ENCODE peak calls at places on chromosomes 3 and 15, in seven cellular contexts. G is upper lobe of left lung, O is fibroblast of mammary gland, E is adrenal gland, R is AG04449, J is HFF-Myc, V is PC-3. T is an unnamed sample.

GRCh38 chr3:184532940-184533732 is 28.4 kb upstream of the EPHB3 start:
- DNase-seq in G (no peak), O (no peak), E (no peak), R (no peak), J (no peak), V (no peak), T (no peak)

GRCh38 chr3:84958495-84959469 is at the start of gene CADM2:
- DNase-seq in G (peak), O (peak), E (peak), R (no peak), J (peak), V (peak), T (peak)

GRCh38 chr3:141083831-141084624 is 32.9 kb downstream of the SPSB4 start:
- DNase-seq in G (no peak), O (no peak), E (no peak), R (no peak), J (no peak), V (no peak), T (peak)

GRCh38 chr3:14119651-14120050 is 5.0 kb downstream of the CHCHD4 start:
- DNase-seq in G (no peak), O (no peak), E (no peak), R (no peak), J (no peak), V (no peak), T (no peak)

GRCh38 chr3:44079916-44080315 is 161.8 kb upstream of the TOPAZ1 start:
- DNase-seq in G (no peak), O (no peak), E (no peak), R (no peak), J (no peak), V (no peak), T (no peak)

GRCh38 chr15:59456114-59456513 is 18.1 kb downstream of the FAM81A start:
- DNase-seq in G (peak), O (no peak), E (no peak), R (no peak), J (no peak), V (peak), T (no peak)

GRCh38 chr15:89761929-89762328 is 10.9 kb upstream of the MESP1 start:
- DNase-seq in G (no peak), O (no peak), E (no peak), R (no peak), J (no peak), V (no peak), T (no peak)

GRCh38 chr3:45010718-45011355 is 15.3 kb upstream of the CLEC3B start:
- DNase-seq in G (no peak), O (peak), E (no peak), R (peak), J (no peak), V (no peak), T (peak)

GRCh38 chr3:45479627-45480026 is 91.3 kb downstream of the LARS2 start:
- DNase-seq in G (no peak), O (peak), E (no peak), R (peak), J (peak), V (peak), T (no peak)

GRCh38 chr15:96108405-96108804 is 222.1 kb upstream of the NR2F2 start:
- DNase-seq in G (no peak), O (no peak), E (no peak), R (no peak), J (no peak), V (no peak), T (no peak)

GRCh38 chr3:34106879-34107278 is 308.4 kb downstream of the PDCD6IP start:
- DNase-seq in G (peak), O (no peak), E (no peak), R (no peak), J (no peak), V (peak), T (peak)

GRCh38 chr3:129005526-129006303 is 4.6 kb downstream of the EFCC1 start:
- DNase-seq in G (peak), O (no peak), E (no peak), R (no peak), J (no peak), V (no peak), T (no peak)

GRCh38 chr15:48954538-48954937 is 9.2 kb downstream of the SHC4 start:
- DNase-seq in G (no peak), O (no peak), E (no peak), R (no peak), J (no peak), V (peak), T (no peak)

GRCh38 chr3:122258757-122259371 is 66.2 kb upstream of the CSTA start:
- DNase-seq in G (peak), O (peak), E (peak), R (peak), J (peak), V (peak), T (peak)

GRCh38 chr3:109874900-109875735 is 537.8 kb upstream of the DPPA4 start:
- DNase-seq in G (no peak), O (no peak), E (no peak), R (no peak), J (no peak), V (no peak), T (no peak)

GRCh38 chr15:69508659-69509058 is 56.0 kb downstream of the RPLP1 start:
- DNase-seq in G (no peak), O (no peak), E (no peak), R (no peak), J (no peak), V (no peak), T (no peak)

GRCh38 chr15:39285066-39285465 is 295.8 kb upstream of the THBS1 start:
- DNase-seq in G (no peak), O (peak), E (no peak), R (no peak), J (no peak), V (no peak), T (no peak)

GRCh38 chr15:81265944-81266775 is 57.8 kb downstream of the STARD5 start:
- DNase-seq in G (peak), O (peak), E (peak), R (no peak), J (peak), V (peak), T (no peak)

GRCh38 chr3:78161736-78162135 is 1121.8 kb downstream of the ROBO2 start:
- DNase-seq in G (no peak), O (no peak), E (no peak), R (no peak), J (no peak), V (no peak), T (no peak)

GRCh38 chr3:187941135-187941847 is 196.0 kb upstream of the BCL6 start:
- DNase-seq in G (no peak), O (no peak), E (no peak), R (no peak), J (no peak), V (no peak), T (no peak)

GRCh38 chr3:19543212-19543841 is 390.7 kb downstream of the EFHB start:
- DNase-seq in G (no peak), O (no peak), E (no peak), R (no peak), J (no peak), V (peak), T (no peak)

GRCh38 chr15:80563372-80563997 is 131.6 kb upstream of the ABHD17C start:
- DNase-seq in G (no peak), O (no peak), E (no peak), R (no peak), J (no peak), V (no peak), T (no peak)

GRCh38 chr3:101695779-101696372 is 9.4 kb upstream of the RPL24 start:
- DNase-seq in G (no peak), O (peak), E (no peak), R (no peak), J (no peak), V (peak), T (no peak)

GRCh38 chr3:152317956-152318355 is 49.2 kb downstream of the MBNL1 start:
- DNase-seq in G (no peak), O (peak), E (no peak), R (no peak), J (no peak), V (peak), T (no peak)

GRCh38 chr15:52146261-52146660 is 33.7 kb upstream of the BCL2L10 start:
- DNase-seq in G (no peak), O (no peak), E (no peak), R (no peak), J (no peak), V (no peak), T (no peak)

GRCh38 chr3:4999626-5000184 is 20.5 kb downstream of the BHLHE40 start:
- DNase-seq in G (peak), O (no peak), E (no peak), R (no peak), J (no peak), V (peak), T (no peak)

GRCh38 chr3:129001817-129002572 is 891 bp downstream of the EFCC1 start:
- DNase-seq in G (no peak), O (no peak), E (no peak), R (no peak), J (no peak), V (no peak), T (no peak)

GRCh38 chr15:69852482-69853275 is 245.0 kb downstream of the TLE3 start:
- DNase-seq in G (no peak), O (no peak), E (no peak), R (peak), J (no peak), V (peak), T (peak)

GRCh38 chr15:62440310-62440709 is 275.2 kb upstream of the C2CD4B start:
- DNase-seq in G (no peak), O (no peak), E (no peak), R (no peak), J (no peak), V (no peak), T (no peak)

GRCh38 chr15:75966073-75966472 is 46.2 kb downstream of the NRG4 start:
- DNase-seq in G (no peak), O (peak), E (no peak), R (no peak), J (no peak), V (peak), T (no peak)

GRCh38 chr3:57952651-57953050 is 55.6 kb upstream of the FLNB start:
- DNase-seq in G (no peak), O (no peak), E (no peak), R (no peak), J (no peak), V (no peak), T (no peak)
- H3K4me3 ChIP-seq in G (no peak), O (no peak), E (no peak), R (no peak), J (no peak), V (no peak), T (no peak)

GRCh38 chr3:46883252-46884185 is 6.0 kb downstream of the PTH1R start:
- DNase-seq in G (no peak), O (peak), E (no peak), R (no peak), J (no peak), V (no peak), T (no peak)
- H3K4me3 ChIP-seq in G (peak), O (no peak), E (no peak), R (peak), J (peak), V (no peak), T (peak)

GRCh38 chr3:130677310-130677709 is 69.3 kb downstream of the PIK3R4 start:
- DNase-seq in G (no peak), O (no peak), E (no peak), R (no peak), J (no peak), V (no peak), T (no peak)

DNA sequence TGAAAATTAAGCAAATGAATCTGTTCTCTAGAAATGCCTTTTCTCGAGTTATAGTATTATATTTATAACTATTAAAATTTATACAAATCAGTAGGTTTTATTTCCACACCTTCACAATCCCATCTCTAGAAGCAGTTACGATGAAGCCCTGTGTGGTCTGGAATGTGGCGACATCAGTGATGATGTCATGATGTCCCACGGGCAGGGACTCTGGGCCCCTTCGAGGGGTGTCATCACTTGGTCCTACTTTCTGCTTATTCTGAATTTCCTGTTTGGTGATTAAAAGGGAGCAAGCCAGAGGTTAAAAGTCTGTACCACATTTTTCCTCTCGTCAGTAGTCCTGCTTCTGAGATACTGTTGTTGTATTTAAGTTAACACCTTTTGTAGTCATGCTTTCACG is 67.4 kb downstream of the PIK3R4 start:
- DNase-seq in G (no peak), O (peak), E (no peak), R (no peak), J (no peak), V (no peak), T (no peak)
- H3K4me3 ChIP-seq in G (no peak), O (no peak), E (no peak), R (no peak), J (no peak), V (no peak), T (no peak)

GRCh38 chr3:50644556-50644955 is 27.6 kb downstream of the MAPKAPK3 start:
- DNase-seq in G (no peak), O (no peak), E (no peak), R (no peak), J (no peak), V (no peak), T (no peak)
- H3K4me3 ChIP-seq in G (no peak), O (no peak), E (no peak), R (no peak), J (no peak), V (no peak), T (no peak)

DNA sequence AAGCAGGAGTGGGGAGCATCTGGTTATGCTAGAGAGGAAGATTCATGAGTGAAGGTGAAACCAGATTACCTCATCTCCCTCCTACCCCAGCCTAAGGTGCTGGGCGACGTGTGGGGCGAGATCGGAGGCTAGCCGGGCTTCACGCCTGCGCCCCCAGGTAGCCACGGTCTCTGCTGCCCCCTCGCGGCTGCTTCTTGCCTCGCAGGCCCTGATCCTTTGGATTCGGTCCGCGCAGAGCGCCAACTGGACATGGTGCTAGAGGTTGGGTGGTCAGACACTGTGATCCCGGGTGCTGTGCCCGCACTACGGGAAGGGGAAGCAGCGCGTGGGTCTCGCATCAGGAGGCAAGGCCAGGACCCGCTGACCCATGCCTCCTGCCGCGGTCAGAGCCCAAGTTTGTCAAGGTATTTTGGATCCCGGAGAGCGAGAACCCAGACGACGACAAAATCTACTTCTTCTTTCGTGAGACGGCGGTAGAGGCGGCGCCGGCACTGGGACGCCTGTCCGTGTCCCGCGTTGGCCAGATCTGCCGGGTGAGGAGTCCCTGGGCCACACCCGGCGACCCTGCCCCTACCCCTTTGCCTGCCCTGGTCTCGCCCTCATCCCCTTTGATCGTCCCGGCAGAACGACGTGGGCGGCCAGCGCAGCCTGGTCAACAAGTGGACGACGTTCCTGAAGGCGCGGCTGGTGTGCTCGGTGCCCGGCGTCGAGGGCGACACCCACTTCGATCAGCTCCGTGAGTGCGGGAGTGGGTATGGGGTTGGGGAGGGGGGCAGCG is 4.2 kb downstream of the SEMA3B start:
- DNase-seq in G (peak), O (peak), E (peak), R (no peak), J (peak), V (peak), T (no peak)
- H3K4me3 ChIP-seq in G (peak), O (peak), E (no peak), R (peak), J (no peak), V (peak), T (peak)

T was measured in skeletal muscle cell.